ENCODE peak calls at places on chromosomes 11 and 22, in eight cellular contexts. M is Panc1; B is AG04450; R is activated T-cell treated with anti-CD3 and anti-CD28 coated beads, Interleukin-2, amount 50 U/mL, for 48 hours; A is BJ; H is HTR-8/SVneo; N is dorsolateral prefrontal cortex; D is body of pancreas. Y is an unnamed sample.

GRCh38 chr22:40469181-40469580 is 98.8 kb downstream of the SGSM3 start:
- DNase-seq in A (no peak), R (no peak), D (no peak), N (no peak), H (no peak), M (no peak), B (no peak), Y (no peak)

GRCh38 chr11:64035581-64035980 is at the start of gene FLRT1:
- DNase-seq in H (no peak), N (peak; percentile 41), B (no peak), A (no peak), D (no peak), M (no peak), R (no peak), Y (no peak)

GRCh38 chr22:19846620-19847344 is 7.9 kb downstream of the GNB1L start:
- DNase-seq in A (no peak), D (no peak), B (no peak), R (no peak), M (no peak), N (no peak), H (no peak), Y (no peak)

GRCh38 chr22:24178502-24179440 is 2.5 kb upstream of the SUSD2 start:
- DNase-seq in R (no peak), A (no peak), B (no peak), D (no peak), N (no peak), H (no peak), M (no peak), Y (no peak)

GRCh38 chr22:45602824-45603301 is 68.8 kb upstream of the ATXN10 start:
- DNase-seq in M (no peak), D (no peak), R (no peak), H (peak; percentile 51), B (no peak), N (no peak), A (peak; percentile 34), Y (no peak)

GRCh38 chr11:114987171-114987760 is 308.9 kb downstream of the NXPE2 start:
- DNase-seq in B (no peak), H (no peak), A (no peak), M (no peak), N (no peak), R (no peak), D (no peak), Y (no peak)

GRCh38 chr11:925158-925495 is 543 bp upstream of the AP2A2 start:
- DNase-seq in D (no peak), R (no peak), H (no peak), A (no peak), B (no peak), N (no peak), M (no peak), Y (no peak)

GRCh38 chr11:127000291-127000968 is at the start of gene KIRREL3:
- DNase-seq in N (peak; percentile 73), B (no peak), A (no peak), R (no peak), M (no peak), H (peak; percentile 34), D (no peak), Y (no peak)

GRCh38 chr11:12077535-12078280 is 32.7 kb upstream of the MICAL2 start:
- DNase-seq in M (no peak), N (no peak), R (no peak), D (no peak), A (no peak), H (no peak), B (no peak), Y (no peak)

GRCh38 chr11:63508009-63508408 is 2.1 kb downstream of the LGALS12 start:
- DNase-seq in H (no peak), M (peak; percentile 13), R (no peak), N (peak; percentile 18), B (no peak), A (no peak), D (peak; percentile 82), Y (no peak)

GRCh38 chr11:64643927-64644326 is 52.9 kb downstream of the SLC22A12 start:
- DNase-seq in D (no peak), N (no peak), R (no peak), H (no peak), M (no peak), A (no peak), B (no peak), Y (no peak)

GRCh38 chr22:45007946-45008852 is 1.6 kb downstream of the PHF21B start:
- DNase-seq in R (peak; percentile 30), H (no peak), D (no peak), A (no peak), M (no peak), N (no peak), B (no peak), Y (no peak)

GRCh38 chr11:2860636-2861035 is 24.9 kb downstream of the CDKN1C start:
- DNase-seq in M (no peak), N (no peak), H (peak; percentile 45), B (no peak), R (peak; percentile 55), A (no peak), D (no peak), Y (no peak)

GRCh38 chr11:119092880-119093665 is 8.4 kb downstream of the HMBS start:
- DNase-seq in B (no peak), D (peak; percentile 44), M (no peak), A (no peak), N (no peak), H (no peak), R (peak; percentile 43), Y (no peak)

GRCh38 chr11:115769891-115770290 is 265.7 kb upstream of the CADM1 start:
- DNase-seq in N (peak; percentile 37), H (no peak), B (no peak), M (no peak), D (no peak), R (no peak), A (no peak), Y (no peak)

GRCh38 chr11:86969258-86969657 is 14.1 kb upstream of the FZD4 start:
- DNase-seq in N (no peak), D (no peak), M (no peak), B (no peak), H (no peak), A (no peak), R (no peak), Y (no peak)

GRCh38 chr11:132448334-132448995 is 1078.0 kb downstream of the NTM start:
- DNase-seq in D (no peak), A (no peak), H (no peak), N (no peak), M (no peak), R (no peak), B (no peak), Y (no peak)

GRCh38 chr11:69414773-69415187 is 66.7 kb upstream of the LINC01488 start:
- DNase-seq in A (no peak), H (no peak), B (no peak), R (no peak), M (no peak), N (no peak), D (no peak), Y (no peak)

GRCh38 chr11:10934293-10934850 is 76.5 kb upstream of the ZBED5 start:
- DNase-seq in A (no peak), B (no peak), D (no peak), R (peak; percentile 32), N (no peak), M (no peak), H (no peak), Y (no peak)

GRCh38 chr22:46245515-46245914 is 4.6 kb downstream of the CDPF1 start:
- DNase-seq in R (no peak), D (peak; percentile 20), B (no peak), M (no peak), H (no peak), N (peak; percentile 22), A (no peak), Y (no peak)

GRCh38 chr22:17272511-17272991 is 53.3 kb upstream of the ADA2 start:
- DNase-seq in B (no peak), N (no peak), M (no peak), A (no peak), D (no peak), H (no peak), R (no peak), Y (no peak)

GRCh38 chr22:19133561-19133960 is 2.5 kb downstream of the TSSK2 start:
- DNase-seq in M (no peak), D (no peak), A (no peak), R (no peak), N (no peak), H (no peak), B (no peak), Y (no peak)

GRCh38 chr11:134901536-134901935 is 489.5 kb upstream of the B3GAT1 start:
- DNase-seq in A (no peak), M (no peak), D (no peak), B (no peak), R (no peak), N (no peak), H (no peak), Y (no peak)

GRCh38 chr11:116930177-116930576 is 92.8 kb upstream of the APOA1 start:
- DNase-seq in R (peak; percentile 44), A (no peak), D (no peak), B (no peak), M (no peak), N (no peak), H (no peak), Y (no peak)

GRCh38 chr11:63763506-63764200 is 4.9 kb downstream of the ZFTA start:
- DNase-seq in N (peak; percentile 17), M (no peak), A (no peak), D (no peak), H (no peak), B (no peak), R (no peak), Y (no peak)

GRCh38 chr22:49930128-49930527 is 11.7 kb downstream of the CRELD2 start:
- DNase-seq in D (no peak), H (no peak), R (no peak), M (no peak), B (no peak), A (no peak), N (no peak), Y (no peak)

GRCh38 chr11:1453611-1454386 is 32.8 kb downstream of the MOB2 start:
- DNase-seq in N (no peak), H (no peak), B (no peak), D (no peak), A (no peak), M (no peak), R (peak; percentile 37), Y (no peak)